ENCODE peak calls at places on chromosome 12, in ten cellular contexts. J is GM13976, T is lower leg skin, A is ascending aorta, Y is IMR-90, Z is AG10803, H is prostate gland, U is AG09319, F is epithelial cell of esophagus, I is GM13977. G is an unnamed sample.

GRCh38 chr12:16606201-16606849 is 363 bp upstream of the LMO3 start:
- DNase-seq in J (peak), T (peak), A (no peak), Y (peak), Z (peak), H (peak), U (no peak), F (peak), I (no peak), G (no peak)

GRCh38 chr12:70663838-70664237 is 26.6 kb upstream of the PTPRB start:
- DNase-seq in J (no peak), T (no peak), A (no peak), Y (no peak), Z (no peak), H (no peak), U (no peak), F (no peak), I (no peak), G (no peak)

GRCh38 chr12:117686210-117686609 is 282.6 kb downstream of the KSR2 start:
- DNase-seq in J (no peak), T (no peak), A (no peak), Y (no peak), Z (no peak), H (no peak), U (no peak), F (no peak), I (no peak), G (no peak)

GRCh38 chr12:48815281-48816110 is 2.8 kb upstream of the CACNB3 start:
- DNase-seq in J (peak), T (peak), A (peak), Y (peak), Z (peak), H (peak), U (peak), F (peak), I (peak), G (peak)

GRCh38 chr12:88958961-88959360 is 378.7 kb upstream of the KITLG start:
- DNase-seq in J (no peak), T (no peak), A (no peak), Y (no peak), Z (no peak), H (no peak), U (no peak), F (no peak), I (no peak), G (no peak)

GRCh38 chr12:88665051-88665450 is 84.8 kb upstream of the KITLG start:
- DNase-seq in J (no peak), T (no peak), A (no peak), Y (peak), Z (peak), H (no peak), U (no peak), F (peak), I (no peak), G (peak)

GRCh38 chr12:20398720-20399119 is 30.4 kb downstream of the PDE3A start:
- DNase-seq in J (no peak), T (no peak), A (no peak), Y (no peak), Z (no peak), H (no peak), U (no peak), F (no peak), I (no peak), G (no peak)

GRCh38 chr12:121799175-121799841 is 4.5 kb upstream of the SETD1B start:
- DNase-seq in J (peak), T (peak), A (peak), Y (peak), Z (peak), H (peak), U (no peak), F (peak), I (peak), G (peak)

GRCh38 chr12:127077262-127078045 is 1189.5 kb upstream of the TMEM132C start:
- DNase-seq in J (no peak), T (no peak), A (no peak), Y (no peak), Z (no peak), H (no peak), U (no peak), F (no peak), I (no peak), G (no peak)

DNA sequence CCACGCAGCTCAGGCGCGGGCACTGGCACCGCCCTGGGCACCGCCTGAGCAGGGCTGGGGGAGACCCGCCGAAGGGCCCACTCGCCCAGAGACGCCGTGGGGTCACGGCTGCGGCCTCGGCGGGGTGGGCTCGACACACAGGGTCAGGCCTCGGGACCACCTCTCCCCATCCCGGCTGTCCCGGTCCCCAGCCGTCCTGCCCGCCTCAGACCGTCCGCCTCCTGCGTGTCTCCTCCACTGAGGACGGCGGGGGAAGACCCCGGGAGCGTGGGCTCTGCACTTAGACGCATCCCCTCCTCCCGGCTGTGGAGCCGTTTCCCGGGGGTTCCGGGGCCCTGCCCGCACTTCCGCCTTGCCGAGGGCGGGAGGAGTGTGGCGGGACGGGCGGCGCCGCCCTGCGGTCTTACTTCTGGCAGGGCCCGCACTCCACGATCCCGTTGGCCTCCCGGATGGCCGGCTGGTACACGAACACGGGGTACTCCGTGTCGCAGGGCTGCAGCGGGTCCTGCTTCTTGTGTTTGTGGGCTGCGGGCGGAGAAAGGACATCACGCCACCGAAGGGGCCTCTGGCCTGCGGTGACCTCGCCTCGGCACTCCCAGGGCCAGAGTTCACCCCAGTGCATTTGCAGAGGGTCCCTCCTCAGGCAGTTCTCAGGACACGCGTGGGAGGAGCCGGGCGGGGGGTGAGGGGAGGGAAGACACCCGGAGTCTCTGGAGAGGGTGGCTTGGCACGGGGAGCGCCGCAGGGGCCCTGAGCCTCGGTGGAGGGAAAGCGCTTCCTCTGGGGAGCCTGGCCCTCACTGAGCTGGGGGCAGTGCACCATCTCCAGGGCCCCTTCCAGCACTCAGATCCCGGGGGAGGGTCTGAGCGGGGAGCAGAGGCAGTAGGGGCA is 23.1 kb upstream of the LRTM2 start:
- DNase-seq in J (peak), T (peak), A (peak), Y (no peak), Z (peak), H (no peak), U (no peak), F (no peak), I (peak), G (no peak)
- TF ChIP-seq CTCF in J (no peak), T (no peak), A (no peak), Y (no peak), Z (no peak), H (no peak), U (no peak), F (no peak), I (peak), G (no peak)

GRCh38 chr12:106907411-106907810 is 48.3 kb upstream of the TMEM263 start:
- DNase-seq in J (no peak), T (no peak), A (no peak), Y (no peak), Z (no peak), H (no peak), U (no peak), F (no peak), I (no peak), G (no peak)
- TF ChIP-seq CTCF in J (no peak), T (no peak), A (no peak), Y (peak), Z (no peak), H (no peak), U (no peak), F (no peak), I (peak), G (no peak)

DNA sequence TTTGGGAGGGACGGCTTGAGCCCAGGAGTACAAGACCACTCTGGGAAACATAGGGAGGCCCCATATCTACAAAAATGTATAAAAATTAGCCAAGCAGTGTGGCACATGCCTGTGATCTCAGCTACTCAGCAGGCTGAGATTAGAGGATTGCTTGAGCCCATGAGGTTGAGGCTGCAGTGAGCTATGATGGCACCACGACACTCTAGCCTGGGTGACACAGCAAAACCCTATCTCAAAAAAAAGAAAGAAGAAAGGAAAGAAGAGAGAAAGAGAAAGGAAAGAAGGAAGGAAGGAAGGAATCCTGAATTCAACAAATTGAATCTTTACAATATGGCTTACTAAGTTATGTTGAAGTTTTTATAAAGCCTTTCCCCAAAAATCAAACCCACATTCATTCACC is 2.1 kb downstream of the KIF21A start:
- DNase-seq in J (no peak), T (no peak), A (no peak), Y (no peak), Z (no peak), H (no peak), U (no peak), F (no peak), I (no peak), G (no peak)
- TF ChIP-seq CTCF in J (no peak), T (no peak), A (no peak), Y (no peak), Z (no peak), H (no peak), U (no peak), F (no peak), I (no peak), G (no peak)

GRCh38 chr12:32679091-32679909 is at the start of gene DNM1L:
- DNase-seq in J (peak), T (peak), A (peak), Y (peak), Z (peak), H (peak), U (peak), F (peak), I (peak), G (peak)
- TF ChIP-seq CTCF in J (no peak), T (no peak), A (no peak), Y (no peak), Z (peak), H (peak), U (no peak), F (peak), I (no peak), G (no peak)

DNA sequence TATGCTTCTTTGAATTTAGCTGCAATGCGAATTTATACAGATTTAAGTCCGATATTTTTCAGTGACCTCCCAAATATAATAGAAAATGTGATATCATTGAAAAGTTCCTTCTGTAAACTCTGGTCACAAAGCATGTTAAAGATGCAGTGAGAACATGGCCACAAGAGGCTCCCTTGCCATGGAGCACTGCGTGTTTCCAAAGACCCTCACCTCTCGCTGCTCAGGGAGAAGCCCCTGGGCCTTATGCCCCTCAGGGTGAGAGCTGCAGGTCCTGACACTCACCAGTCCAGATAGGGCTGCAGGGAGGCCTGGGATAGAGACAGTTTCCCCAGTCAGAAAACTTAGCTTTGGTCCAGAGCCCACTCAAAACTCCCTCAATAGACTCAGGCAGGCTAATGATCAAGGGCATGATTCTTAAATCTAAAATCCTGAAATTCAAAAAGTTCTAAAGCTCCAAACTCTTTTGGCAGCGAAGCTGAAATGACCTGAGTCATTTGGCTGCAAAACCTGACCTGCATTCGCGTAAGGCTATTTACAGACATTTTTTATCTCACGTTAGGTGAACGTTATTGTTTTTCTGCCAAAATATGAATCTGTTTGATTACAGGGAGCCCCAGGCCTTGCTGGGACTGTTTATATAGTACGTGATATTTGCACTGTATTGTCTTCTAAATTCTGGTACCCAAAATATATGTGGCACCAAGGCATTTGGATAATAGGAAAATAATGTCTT is 67.8 kb downstream of the CAPZA3 start:
- DNase-seq in J (no peak), T (no peak), A (no peak), Y (no peak), Z (no peak), H (no peak), U (no peak), F (no peak), I (no peak), G (no peak)
- TF ChIP-seq CTCF in J (no peak), T (no peak), A (no peak), Y (no peak), Z (no peak), H (no peak), U (no peak), F (no peak), I (no peak), G (no peak)

GRCh38 chr12:3553681-3554546 is 62.9 kb downstream of the PRMT8 start:
- DNase-seq in J (no peak), T (peak), A (no peak), Y (no peak), Z (no peak), H (no peak), U (no peak), F (no peak), I (no peak), G (no peak)
- TF ChIP-seq CTCF in J (no peak), T (no peak), A (no peak), Y (no peak), Z (no peak), H (no peak), U (no peak), F (no peak), I (no peak), G (no peak)

DNA sequence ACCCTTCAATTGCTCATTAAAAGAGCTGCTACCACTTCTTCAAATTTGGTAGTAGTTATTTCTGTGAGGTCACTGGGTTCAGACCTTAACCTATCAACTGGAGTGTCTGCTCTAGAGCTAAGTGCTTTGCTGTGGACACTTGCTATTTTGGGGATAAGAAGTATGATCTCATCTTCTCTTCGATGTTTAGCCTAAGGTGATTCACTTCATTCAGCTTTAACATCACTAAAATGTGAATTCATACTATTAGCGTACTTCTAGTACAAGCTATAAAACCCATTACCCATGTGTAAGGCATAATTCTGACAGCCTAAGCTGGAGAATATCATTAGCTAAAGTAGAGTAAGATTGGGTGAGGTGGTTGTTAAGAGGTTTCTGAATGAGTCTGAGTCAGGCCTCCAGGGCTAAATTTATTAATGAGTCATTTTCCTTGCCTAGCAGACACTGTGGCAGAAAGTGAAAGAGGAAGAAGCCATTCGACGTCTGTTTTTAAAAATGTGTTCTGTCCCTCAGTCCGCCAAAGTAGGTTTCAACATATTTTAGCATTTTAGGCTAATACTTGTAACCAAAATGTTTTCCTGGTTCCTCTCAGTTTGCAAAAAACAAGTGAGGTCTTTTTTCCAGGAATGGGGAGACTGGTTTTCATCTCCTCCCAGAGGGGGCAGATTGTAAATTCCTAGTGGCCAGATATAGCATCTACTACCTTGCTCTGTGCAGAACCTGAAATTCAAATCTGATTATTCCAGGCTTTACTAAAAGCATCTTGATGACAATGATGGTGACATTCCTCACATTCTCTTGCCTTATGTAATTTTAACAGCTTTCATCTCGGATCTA is 103.6 kb downstream of the SSPN start:
- DNase-seq in J (peak), T (no peak), A (no peak), Y (peak), Z (peak), H (no peak), U (no peak), F (peak), I (peak), G (peak)
- TF ChIP-seq CTCF in J (no peak), T (no peak), A (peak), Y (peak), Z (peak), H (no peak), U (peak), F (peak), I (no peak), G (peak)

GRCh38 chr12:132284071-132284492 is 45.3 kb downstream of the GALNT9 start:
- DNase-seq in J (no peak), T (no peak), A (no peak), Y (peak), Z (peak), H (no peak), U (no peak), F (no peak), I (no peak), G (peak)
- TF ChIP-seq CTCF in J (no peak), T (no peak), A (no peak), Y (peak), Z (peak), H (no peak), U (peak), F (no peak), I (no peak), G (peak)

DNA sequence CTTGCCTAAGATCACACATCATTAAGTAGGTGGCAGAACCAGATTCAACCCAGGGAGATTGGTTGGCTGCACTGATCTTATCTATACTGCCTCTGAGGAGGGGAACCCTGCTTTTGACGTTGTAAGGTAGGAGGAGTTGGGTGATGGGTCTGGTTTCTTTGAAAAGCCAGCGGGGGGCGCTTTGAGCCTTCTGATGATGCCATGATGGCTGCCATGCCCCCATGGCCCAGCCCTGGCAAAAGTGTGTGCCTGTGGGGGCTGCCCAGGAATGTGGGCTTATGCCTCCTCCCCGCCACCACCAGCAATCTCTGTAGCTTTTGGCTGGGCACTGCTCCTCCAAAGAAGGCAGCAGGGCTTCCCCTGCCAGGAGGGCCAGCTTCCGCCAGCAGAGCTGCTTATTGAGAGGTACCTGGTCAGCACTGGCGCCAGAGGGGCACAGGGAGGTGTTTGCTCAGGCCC is 224.3 kb downstream of the SLC41A2 start:
- DNase-seq in J (peak), T (no peak), A (peak), Y (no peak), Z (no peak), H (peak), U (no peak), F (no peak), I (peak), G (no peak)
- TF ChIP-seq CTCF in J (no peak), T (no peak), A (no peak), Y (peak), Z (no peak), H (no peak), U (no peak), F (no peak), I (peak), G (no peak)